ENCODE peak calls at places on chromosomes 7 and 10, in nine cellular contexts. W, T, K, X, J, G, R, V and D are unnamed samples.
A peak's percentile ranks its signal among the peaks of the same experiment; 100 is the strongest.

GRCh38 chr10:72694476-72695369 is 2.8 kb downstream of the MCU start:
- DNase-seq in W (no peak), T (peak; percentile 43), K (peak; percentile 66), X (no peak), J (no peak), G (no peak), R (no peak), V (peak; percentile 44), D (peak; percentile 38)

GRCh38 chr7:461453-462172 is 58.0 kb downstream of the PDGFA start:
- DNase-seq in W (no peak), T (no peak), K (no peak), X (no peak), J (peak; percentile 42), G (no peak), R (no peak), V (no peak), D (no peak)

GRCh38 chr10:91891285-91892001 is 17.8 kb downstream of the FGFBP3 start:
- DNase-seq in W (no peak), T (no peak), K (peak; percentile 55), X (no peak), J (peak; percentile 70), G (no peak), R (no peak), V (peak; percentile 30), D (no peak)

GRCh38 chr10:61628875-61629513 is 33.7 kb upstream of the CABCOCO1 start:
- DNase-seq in W (no peak), T (peak; percentile 57), K (peak; percentile 94), X (no peak), J (no peak), G (no peak), R (no peak), V (peak; percentile 36), D (peak; percentile 81)

GRCh38 chr7:47539398-47540052 is 42.4 kb downstream of the TNS3 start:
- DNase-seq in W (no peak), T (no peak), K (peak; percentile 66), X (no peak), J (peak; percentile 78), G (no peak), R (no peak), V (peak; percentile 58), D (no peak)

GRCh38 chr10:72274213-72274729 is 547 bp downstream of the DDIT4 start:
- DNase-seq in W (no peak), T (no peak), K (no peak), X (no peak), J (peak; percentile 62), G (peak; percentile 36), R (no peak), V (no peak), D (no peak)

GRCh38 chr7:69169356-69169755 is 428.9 kb upstream of the AUTS2 start:
- DNase-seq in W (no peak), T (no peak), K (no peak), X (no peak), J (no peak), G (no peak), R (no peak), V (no peak), D (no peak)

GRCh38 chr10:74542077-74542476 is 284.3 kb upstream of the KAT6B start:
- DNase-seq in W (peak; percentile 10), T (no peak), K (peak; percentile 91), X (no peak), J (peak; percentile 33), G (no peak), R (no peak), V (no peak), D (no peak)

GRCh38 chr7:44449531-44449930 is 40.9 kb downstream of the NUDCD3 start:
- DNase-seq in W (no peak), T (no peak), K (peak; percentile 72), X (no peak), J (no peak), G (no peak), R (no peak), V (no peak), D (no peak)

GRCh38 chr10:17236468-17236886 is 8.4 kb downstream of the VIM start:
- DNase-seq in W (no peak), T (no peak), K (peak; percentile 31), X (no peak), J (no peak), G (no peak), R (no peak), V (no peak), D (no peak)

GRCh38 chr7:43108255-43109011 is 4.0 kb upstream of the HECW1 start:
- DNase-seq in W (peak; percentile 53), T (peak; percentile 78), K (peak; percentile 77), X (no peak), J (peak; percentile 87), G (no peak), R (peak; percentile 44), V (peak; percentile 58), D (peak; percentile 70)

GRCh38 chr7:131581241-131582157 is 25.1 kb upstream of the PODXL start:
- DNase-seq in W (no peak), T (no peak), K (peak; percentile 17), X (no peak), J (peak; percentile 60), G (no peak), R (peak; percentile 89), V (no peak), D (no peak)

GRCh38 chr7:114160925-114161324 is 242.1 kb upstream of the PPP1R3A start:
- DNase-seq in W (no peak), T (no peak), K (no peak), X (no peak), J (no peak), G (no peak), R (no peak), V (no peak), D (no peak)

GRCh38 chr10:5665380-5666323 is 743 bp downstream of the ASB13 start:
- DNase-seq in W (peak; percentile 37), T (no peak), K (peak; percentile 56), X (no peak), J (peak; percentile 62), G (no peak), R (peak; percentile 35), V (peak; percentile 40), D (no peak)

GRCh38 chr10:109018892-109019507 is 904.3 kb downstream of the XPNPEP1 start:
- DNase-seq in W (no peak), T (peak; percentile 43), K (peak; percentile 65), X (no peak), J (no peak), G (no peak), R (no peak), V (no peak), D (no peak)

GRCh38 chr7:32501522-32501921 is 6.2 kb downstream of the AVL9 start:
- DNase-seq in W (no peak), T (peak; percentile 12), K (peak; percentile 81), X (no peak), J (no peak), G (no peak), R (no peak), V (no peak), D (peak; percentile 65)

GRCh38 chr10:7412482-7413251 is 1.8 kb upstream of the SFMBT2 start:
- DNase-seq in W (peak; percentile 38), T (no peak), K (peak; percentile 20), X (no peak), J (peak; percentile 59), G (no peak), R (peak; percentile 45), V (no peak), D (no peak)

GRCh38 chr10:4725917-4726606 is 99.9 kb upstream of the AKR1E2 start:
- DNase-seq in W (no peak), T (peak; percentile 27), K (peak; percentile 87), X (no peak), J (no peak), G (no peak), R (no peak), V (peak; percentile 26), D (peak; percentile 60)

GRCh38 chr10:81600185-81600584 is 274.8 kb upstream of the NRG3 start:
- DNase-seq in W (no peak), T (no peak), K (peak; percentile 39), X (no peak), J (no peak), G (no peak), R (no peak), V (peak; percentile 5), D (peak; percentile 62)

GRCh38 chr7:43921423-43921822 is 4.8 kb upstream of the UBE2D4 start:
- DNase-seq in W (no peak), T (no peak), K (no peak), X (no peak), J (peak; percentile 59), G (no peak), R (no peak), V (no peak), D (no peak)

GRCh38 chr10:21076381-21076780 is 179.3 kb upstream of the NEBL start:
- DNase-seq in W (no peak), T (no peak), K (no peak), X (no peak), J (no peak), G (no peak), R (no peak), V (no peak), D (no peak)

DNA sequence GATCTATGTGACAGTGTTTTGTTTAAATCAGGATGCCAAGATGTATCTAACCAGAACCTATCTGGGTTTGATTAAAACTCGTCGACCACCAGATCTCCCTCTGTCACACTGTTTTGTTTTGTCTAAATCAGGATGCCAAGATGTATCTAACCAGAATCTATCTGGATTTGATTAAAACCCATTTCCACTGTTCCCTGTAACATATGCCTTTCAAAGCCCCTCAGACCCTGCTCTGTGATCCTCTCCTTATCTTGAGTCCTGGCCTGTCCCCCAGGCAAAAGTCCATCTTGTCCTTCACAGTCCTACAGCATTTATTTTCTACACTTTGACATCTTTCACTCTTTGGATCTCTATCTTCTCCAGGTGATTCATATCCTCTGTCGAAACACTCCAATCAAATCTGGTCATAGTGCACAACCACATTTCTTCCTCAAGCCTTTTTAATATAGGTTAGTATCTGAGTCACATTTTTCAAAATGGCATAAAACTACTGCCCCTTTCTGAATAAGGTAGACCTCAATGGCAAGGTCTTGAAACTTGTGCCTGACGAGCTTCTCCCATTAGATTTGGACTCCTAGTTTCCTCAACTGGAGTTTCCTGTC is 32.5 kb downstream of the ERLIN1 start:
- DNase-seq in W (no peak), T (no peak), K (peak; percentile 5), X (no peak), J (no peak), G (no peak), R (no peak), V (no peak), D (peak; percentile 26)
- H3K27ac ChIP-seq in W (no peak overlapping the region), T (no peak overlapping the region), K (no peak overlapping the region), X (no peak overlapping the region), J (no peak overlapping the region), G (no peak overlapping the region), R (no peak overlapping the region), V (no peak overlapping the region), D (no peak overlapping the region)

GRCh38 chr7:150361807-150362621 is 6.6 kb upstream of the REPIN1 start:
- DNase-seq in W (no peak), T (no peak), K (no peak), X (no peak), J (no peak), G (no peak), R (no peak), V (no peak), D (no peak)
- H3K27ac ChIP-seq in W (no peak overlapping the region), T (no peak overlapping the region), K (no peak overlapping the region), X (no peak overlapping the region), J (no peak overlapping the region), G (no peak overlapping the region), R (no peak overlapping the region), V (no peak overlapping the region), D (no peak overlapping the region)

GRCh38 chr10:95377950-95378349 is 87.1 kb upstream of the PDLIM1 start:
- DNase-seq in W (no peak), T (no peak), K (no peak), X (no peak), J (no peak), G (no peak), R (no peak), V (no peak), D (no peak)
- H3K27ac ChIP-seq in W (peak overlapping the region; percentile 41), T (no peak overlapping the region), K (no peak overlapping the region), X (no peak overlapping the region), J (no peak overlapping the region), G (no peak overlapping the region), R (peak overlapping the region; percentile 74), V (no peak overlapping the region), D (no peak overlapping the region)

GRCh38 chr7:100148559-100149328 is at the start of gene LAMTOR4:
- DNase-seq in W (peak; percentile 99), T (peak; percentile 99), K (peak; percentile 100), X (peak; percentile 99), J (peak; percentile 99), G (peak; percentile 95), R (peak; percentile 98), V (peak; percentile 99), D (peak; percentile 99)
- H3K27ac ChIP-seq in W (peak within 1 kb of the TSS; percentile 93), T (peak within 1 kb of the TSS; percentile 75), K (peak within 1 kb of the TSS; percentile 13), X (peak within 1 kb of the TSS; percentile 92), J (peak within 1 kb of the TSS; percentile 68), G (peak within 1 kb of the TSS; percentile 73), R (peak within 1 kb of the TSS; percentile 90), V (peak within 1 kb of the TSS; percentile 93), D (peak within 1 kb of the TSS; percentile 78)